ENCODE peak calls at places on chromosome 16, in nine cellular contexts. E, T, Z, K, C, J, N, B and Y are unnamed samples.

GRCh38 chr16:50286681-50287080 is 20.3 kb downstream of the ADCY7 start:
- DNase-seq in J (no peak), K (no peak), B (no peak), C (no peak), E (no peak), Z (no peak), T (no peak), N (no peak), Y (no peak)

GRCh38 chr16:84497418-84497817 is 7.0 kb downstream of the MEAK7 start:
- DNase-seq in N (no peak), E (no peak), T (no peak), J (no peak), Z (peak; percentile 49), B (no peak), C (no peak), K (no peak), Y (no peak)

GRCh38 chr16:70429888-70430666 is 8.8 kb downstream of the ST3GAL2 start:
- DNase-seq in N (no peak), C (no peak), E (no peak), J (no peak), Z (no peak), K (no peak), B (no peak), T (no peak), Y (no peak)

GRCh38 chr16:63816304-63816703 is 1305.6 kb downstream of the CDH11 start:
- DNase-seq in E (no peak), B (no peak), J (no peak), T (no peak), C (no peak), K (no peak), N (no peak), Z (no peak), Y (no peak)

GRCh38 chr16:27405546-27406451 is 3.8 kb downstream of the IL21R start:
- DNase-seq in C (peak; percentile 39), E (no peak), N (no peak), Z (peak; percentile 71), J (no peak), K (no peak), B (no peak), T (no peak), Y (no peak)

GRCh38 chr16:82639666-82640336 is 13.0 kb downstream of the CDH13 start:
- DNase-seq in E (peak; percentile 47), K (peak; percentile 63), T (peak; percentile 87), C (peak; percentile 64), J (no peak), N (peak; percentile 54), Z (no peak), B (no peak), Y (no peak)

GRCh38 chr16:79297805-79298204 is 302.7 kb downstream of the MAF start:
- DNase-seq in E (no peak), N (no peak), K (no peak), T (no peak), C (no peak), B (no peak), J (no peak), Z (no peak), Y (no peak)

GRCh38 chr16:79632289-79632688 is 31.8 kb upstream of the MAF start:
- DNase-seq in N (no peak), B (no peak), C (no peak), J (no peak), Z (no peak), T (no peak), K (no peak), E (peak; percentile 43), Y (no peak)

GRCh38 chr16:31094424-31095120 is at the start of gene VKORC1:
- DNase-seq in B (peak; percentile 90), K (peak; percentile 97), J (peak; percentile 78), N (peak; percentile 91), Z (peak; percentile 98), C (peak; percentile 92), T (peak; percentile 90), E (peak; percentile 91), Y (peak; percentile 92)

GRCh38 chr16:69481901-69482341 is 57.5 kb downstream of the CYB5B start:
- DNase-seq in E (peak; percentile 38), T (no peak), N (no peak), K (peak; percentile 89), B (peak; percentile 83), J (no peak), C (no peak), Z (peak; percentile 91), Y (peak; percentile 42)

GRCh38 chr16:87190288-87191240 is 126.6 kb downstream of the C16orf95 start:
- DNase-seq in T (no peak), E (no peak), Z (no peak), B (no peak), K (no peak), N (no peak), C (no peak), J (no peak), Y (no peak)
- TF ChIP-seq CTCF in T (no peak), E (no peak), Z (no peak), B (no peak), K (no peak), N (no peak), C (no peak), J (no peak), Y (no peak)

DNA sequence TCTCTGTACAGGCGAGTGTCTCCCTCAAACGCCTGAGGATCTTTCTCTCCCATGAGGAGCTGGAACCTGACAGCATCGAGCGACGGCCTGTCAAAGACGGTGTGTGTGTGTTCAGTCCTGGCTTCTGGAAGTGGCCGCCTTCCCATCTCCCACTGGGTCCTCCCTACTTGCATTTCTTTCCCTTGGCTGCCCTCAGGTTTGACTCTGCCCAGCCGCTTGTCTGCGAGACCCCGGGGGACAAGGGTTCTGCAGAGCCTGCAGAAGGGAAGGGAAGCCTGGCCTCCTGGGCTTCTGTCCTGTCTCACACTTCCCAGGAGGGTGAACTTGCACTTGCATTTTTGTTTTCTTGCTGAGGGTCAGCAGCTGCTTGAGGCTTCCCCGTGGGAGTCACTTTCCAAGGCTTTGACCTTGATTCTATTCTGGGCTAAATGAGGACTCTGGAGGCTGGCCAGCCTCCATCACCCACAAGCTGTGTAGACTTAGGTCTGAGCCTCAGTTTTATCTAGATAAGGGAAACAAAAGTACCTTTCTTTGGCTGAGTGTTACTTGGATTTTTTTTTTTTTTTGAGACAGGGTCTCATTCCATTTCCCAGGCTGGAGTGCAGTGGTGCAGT is 122.3 kb downstream of the ABCC1 start:
- DNase-seq in T (peak; percentile 45), C (no peak), J (no peak), Z (no peak), B (peak; percentile 67), K (peak; percentile 92), E (no peak), N (no peak), Y (no peak)
- TF ChIP-seq CTCF in T (no peak), C (no peak), J (no peak), Z (no peak), B (no peak), K (no peak), E (no peak), N (no peak), Y (no peak)

GRCh38 chr16:813916-814412 is 13.4 kb upstream of the GNG13 start:
- DNase-seq in E (no peak), N (no peak), Z (no peak), C (no peak), J (no peak), B (no peak), K (no peak), T (no peak), Y (no peak)
- TF ChIP-seq CTCF in E (peak; percentile 14), N (no peak), Z (no peak), C (no peak), J (no peak), B (no peak), K (no peak), T (no peak), Y (no peak)

GRCh38 chr16:52069866-52070265 is 477.1 kb downstream of the TOX3 start:
- DNase-seq in K (no peak), C (no peak), E (peak; percentile 34), J (no peak), B (no peak), Z (no peak), T (no peak), N (no peak), Y (no peak)
- TF ChIP-seq CTCF in K (peak; percentile 23), C (no peak), E (peak; percentile 44), J (no peak), B (no peak), Z (no peak), T (peak; percentile 51), N (no peak), Y (no peak)

DNA sequence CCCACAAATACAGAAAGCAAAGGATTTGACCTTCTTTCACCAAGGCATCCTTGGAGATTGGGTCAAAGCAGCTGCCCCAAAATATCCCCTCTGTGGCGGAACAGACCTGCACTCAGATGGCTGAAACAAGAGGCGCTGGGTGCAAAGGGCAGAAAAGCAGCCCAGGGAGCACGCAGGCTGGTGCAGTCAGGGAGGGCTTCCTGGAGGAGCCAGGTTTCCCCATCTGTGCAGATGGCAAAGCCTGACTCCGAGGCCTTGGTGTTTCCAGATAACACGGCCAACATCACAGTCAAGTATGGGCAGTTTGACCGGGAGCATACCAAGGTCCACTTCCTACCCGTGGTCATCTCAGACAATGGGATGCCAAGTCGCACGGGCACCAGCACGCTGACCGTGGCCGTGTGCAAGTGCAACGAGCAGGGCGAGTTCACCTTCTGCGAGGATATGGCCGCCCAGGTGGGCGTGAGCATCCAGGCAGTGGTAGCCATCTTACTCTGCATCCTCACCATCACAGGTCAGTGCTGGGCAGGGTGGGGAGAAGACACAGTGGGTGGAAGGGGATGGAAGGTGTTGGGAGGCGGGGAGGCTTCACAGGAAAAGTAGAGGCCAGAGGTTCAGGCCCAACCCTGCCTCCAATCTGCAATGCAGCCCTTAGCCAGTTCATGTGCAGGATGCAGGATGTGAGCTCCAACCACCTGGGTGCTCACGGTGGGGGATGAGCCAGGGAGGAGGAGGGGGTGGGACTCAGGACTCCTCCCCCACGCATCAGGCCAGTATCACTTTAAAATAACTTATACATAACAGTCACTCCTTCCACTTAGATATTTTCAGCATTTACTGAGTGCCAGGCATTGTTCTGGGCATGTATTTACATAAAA is 26.4 kb upstream of the BEAN1 start:
- DNase-seq in C (no peak), K (no peak), J (no peak), B (no peak), N (no peak), E (no peak), T (peak; percentile 27), Z (no peak), Y (no peak)
- TF ChIP-seq CTCF in C (no peak), K (no peak), J (no peak), B (no peak), N (no peak), E (no peak), T (no peak), Z (no peak), Y (no peak)